ENCODE peak calls at places on chromosomes 1 and 21, in five cellular contexts. F is substantia nigra, N is tibial artery, T is ELF-1, X is GM13976. P is an unnamed sample.

GRCh38 chr1:7269525-7269924 is 484.3 kb downstream of the CAMTA1 start:
- DNase-seq in X (no peak), N (no peak), T (no peak), F (no peak), P (no peak)

GRCh38 chr21:46003575-46004007 is 22.0 kb downstream of the COL6A1 start:
- DNase-seq in T (no peak), N (peak), F (no peak), X (no peak), P (no peak)

GRCh38 chr1:10665930-10666850 is 130.3 kb downstream of the CASZ1 start:
- DNase-seq in T (no peak), F (peak), N (peak), X (no peak), P (peak)

GRCh38 chr1:2445823-2446215 is 30.3 kb upstream of the PLCH2 start:
- DNase-seq in X (no peak), T (no peak), N (no peak), F (peak), P (no peak)

GRCh38 chr1:77170687-77171086 is 48.5 kb downstream of the PIGK start:
- DNase-seq in N (no peak), T (no peak), F (no peak), X (no peak), P (no peak)

GRCh38 chr1:95953005-95953404 is 719.0 kb downstream of the RWDD3 start:
- DNase-seq in X (no peak), N (no peak), F (no peak), T (peak), P (no peak)

GRCh38 chr1:240107058-240107684 is 15.5 kb downstream of the FMN2 start:
- DNase-seq in X (no peak), N (no peak), F (no peak), T (no peak), P (no peak)

GRCh38 chr1:52669696-52670095 is 28.5 kb downstream of the COA7 start:
- DNase-seq in X (no peak), N (no peak), F (no peak), T (no peak), P (no peak)

GRCh38 chr1:110035236-110035752 is 870 bp downstream of the STRIP1 start:
- DNase-seq in X (no peak), T (no peak), F (no peak), N (no peak), P (no peak)

GRCh38 chr1:24963099-24963872 is 33.2 kb upstream of the RUNX3 start:
- DNase-seq in F (no peak), T (no peak), X (peak), N (no peak), P (no peak)

GRCh38 chr1:246169486-246169885 is 337.6 kb downstream of the SMYD3 start:
- DNase-seq in X (no peak), N (no peak), T (no peak), F (no peak), P (no peak)

GRCh38 chr1:1621682-1622577 is 6.6 kb downstream of the MIB2 start:
- DNase-seq in F (no peak), N (no peak), X (no peak), T (no peak), P (no peak)

GRCh38 chr1:96544831-96545221 is 176.8 kb upstream of the PTBP2 start:
- DNase-seq in N (no peak), F (no peak), T (no peak), X (no peak), P (no peak)

GRCh38 chr1:158285756-158286241 is 3.9 kb upstream of the CD1C start:
- DNase-seq in X (peak), N (peak), F (peak), T (no peak), P (peak)

GRCh38 chr1:44220001-44220751 is 6.9 kb downstream of the DMAP1 start:
- DNase-seq in X (no peak), N (peak), T (no peak), F (no peak), P (no peak)

GRCh38 chr1:27891196-27891889 is 19.0 kb downstream of the THEMIS2 start:
- DNase-seq in X (peak), N (no peak), F (no peak), T (no peak), P (no peak)

GRCh38 chr1:59522925-59523505 is 226.1 kb downstream of the FGGY start:
- DNase-seq in N (no peak), F (no peak), X (no peak), T (no peak), P (no peak)

GRCh38 chr1:91693542-91693941 is 192.4 kb downstream of the TGFBR3 start:
- DNase-seq in X (no peak), F (peak), N (peak), T (no peak), P (peak)

GRCh38 chr1:165344198-165344597 is 12.3 kb downstream of the LMX1A start:
- DNase-seq in N (no peak), X (no peak), T (no peak), F (no peak), P (no peak)

GRCh38 chr1:237864338-237865244 is 26.1 kb downstream of the ZP4 start:
- DNase-seq in N (peak), T (peak), F (peak), X (peak), P (peak)